ENCODE peak calls at places on chromosomes 2 and 18, in four cellular contexts. One of them, this sample, is unnamed.

GRCh38 chr2:108923019-108923700 is 65.9 kb downstream of the EDAR start:
- DNase-seq in gastrocnemius medialis: no peak
- DNase-seq in upper lobe of right lung: peak; percentile 57
- DNase-seq in hepatocyte: no peak
- DNase-seq in this sample: no peak

GRCh38 chr2:38261569-38262513 is 115.2 kb downstream of the ATL2 start:
- DNase-seq in hepatocyte: no peak
- DNase-seq in upper lobe of right lung: no peak
- DNase-seq in gastrocnemius medialis: no peak
- DNase-seq in this sample: no peak

GRCh38 chr2:85347554-85347953 is 6.8 kb downstream of the RETSAT start:
- DNase-seq in upper lobe of right lung: no peak
- DNase-seq in hepatocyte: no peak
- DNase-seq in gastrocnemius medialis: no peak
- DNase-seq in this sample: no peak

GRCh38 chr2:224569654-224570053 is 15.5 kb downstream of the CUL3 start:
- DNase-seq in gastrocnemius medialis: no peak
- DNase-seq in upper lobe of right lung: no peak
- DNase-seq in hepatocyte: no peak
- DNase-seq in this sample: no peak

GRCh38 chr18:12515550-12515949 is 107.8 kb downstream of the PRELID3A start:
- DNase-seq in gastrocnemius medialis: no peak
- DNase-seq in upper lobe of right lung: no peak
- DNase-seq in hepatocyte: no peak
- DNase-seq in this sample: no peak

GRCh38 chr2:62297642-62298010 is 101.7 kb downstream of the B3GNT2 start:
- DNase-seq in upper lobe of right lung: no peak
- DNase-seq in gastrocnemius medialis: no peak
- DNase-seq in hepatocyte: no peak
- DNase-seq in this sample: no peak

GRCh38 chr2:215461836-215462532 is 26.1 kb upstream of the FN1 start:
- DNase-seq in gastrocnemius medialis: no peak
- DNase-seq in hepatocyte: no peak
- DNase-seq in upper lobe of right lung: no peak
- DNase-seq in this sample: no peak

GRCh38 chr2:216114476-216115223 is 5.5 kb downstream of the XRCC5 start:
- DNase-seq in upper lobe of right lung: peak; percentile 96
- DNase-seq in hepatocyte: peak; percentile 100
- DNase-seq in gastrocnemius medialis: peak; percentile 98
- DNase-seq in this sample: peak; percentile 99

GRCh38 chr2:205704101-205704741 is 21.9 kb downstream of the NRP2 start:
- DNase-seq in upper lobe of right lung: no peak
- DNase-seq in hepatocyte: no peak
- DNase-seq in gastrocnemius medialis: no peak
- DNase-seq in this sample: no peak

GRCh38 chr2:205702576-205702975 is 20.3 kb downstream of the NRP2 start:
- DNase-seq in hepatocyte: no peak
- DNase-seq in upper lobe of right lung: no peak
- DNase-seq in gastrocnemius medialis: no peak
- DNase-seq in this sample: no peak

GRCh38 chr2:205705511-205706397 is 23.5 kb downstream of the NRP2 start:
- DNase-seq in gastrocnemius medialis: no peak
- DNase-seq in upper lobe of right lung: no peak
- DNase-seq in hepatocyte: no peak
- DNase-seq in this sample: no peak

GRCh38 chr2:205701509-205701908 is 19.2 kb downstream of the NRP2 start:
- DNase-seq in upper lobe of right lung: no peak
- DNase-seq in hepatocyte: no peak
- DNase-seq in gastrocnemius medialis: no peak
- DNase-seq in this sample: no peak

DNA sequence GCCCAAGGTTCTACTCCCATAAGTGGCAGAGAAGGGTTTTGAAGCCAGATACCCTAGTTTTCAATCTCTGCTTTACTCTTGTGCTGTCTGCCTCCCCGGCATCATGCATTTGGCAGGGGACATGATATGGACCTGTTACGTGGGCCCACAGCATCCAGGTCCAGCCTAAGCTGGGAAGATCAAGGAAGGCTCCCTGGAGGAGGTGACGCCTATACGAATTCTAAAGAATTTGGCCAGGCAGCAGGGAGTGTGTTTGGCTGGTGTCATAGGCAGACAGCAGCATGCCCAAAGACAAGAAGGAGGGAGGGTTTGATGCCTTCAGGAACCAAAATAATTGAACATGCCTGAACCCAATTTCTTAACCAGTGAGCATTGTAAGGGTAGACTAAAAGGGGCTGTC is 21.2 kb downstream of the NRP2 start:
- DNase-seq in gastrocnemius medialis: no peak
- DNase-seq in hepatocyte: no peak
- DNase-seq in upper lobe of right lung: no peak
- DNase-seq in this sample: no peak
- H3K4me1 ChIP-seq in gastrocnemius medialis: peaks cover 43% of the 10 kb centered on the region
- H3K4me1 ChIP-seq in hepatocyte: peaks cover 13% of the 10 kb centered on the region
- H3K4me1 ChIP-seq in upper lobe of right lung: peaks cover 81% of the 10 kb centered on the region
- H3K4me1 ChIP-seq in this sample: peaks cover 4% of the 10 kb centered on the region

DNA sequence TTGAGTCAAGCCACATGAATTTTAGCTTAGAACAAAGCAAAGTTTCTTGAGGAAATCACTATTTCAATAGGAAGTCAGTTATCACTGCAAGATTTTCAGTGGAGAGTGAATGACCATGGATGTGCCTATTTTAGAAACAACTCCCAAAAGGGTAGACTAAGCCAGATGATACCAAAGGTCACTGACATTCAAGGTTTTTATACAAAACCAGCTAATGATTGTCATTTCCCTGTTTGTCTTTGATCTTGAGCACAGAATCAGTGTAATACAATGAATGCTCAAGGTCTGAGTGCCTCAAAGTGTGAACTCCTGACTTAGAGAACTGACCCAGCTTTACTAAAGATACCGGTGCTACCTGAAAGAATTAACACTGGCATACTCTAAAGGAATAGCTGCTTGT is 60.5 kb downstream of the CDH2 start:
- DNase-seq in hepatocyte: no peak
- DNase-seq in upper lobe of right lung: no peak
- DNase-seq in gastrocnemius medialis: no peak
- DNase-seq in this sample: no peak
- H3K4me1 ChIP-seq in hepatocyte: peaks cover 24% of the 10 kb centered on the region
- H3K4me1 ChIP-seq in upper lobe of right lung: no peaks in the 10 kb centered on the region
- H3K4me1 ChIP-seq in gastrocnemius medialis: no peaks in the 10 kb centered on the region
- H3K4me1 ChIP-seq in this sample: no peaks in the 10 kb centered on the region

GRCh38 chr18:55354795-55355194 is 233.2 kb downstream of the TCF4 start:
- DNase-seq in gastrocnemius medialis: no peak
- DNase-seq in hepatocyte: no peak
- DNase-seq in upper lobe of right lung: no peak
- DNase-seq in this sample: peak; percentile 94

GRCh38 chr18:55351980-55352714 is 235.8 kb downstream of the TCF4 start:
- DNase-seq in hepatocyte: no peak
- DNase-seq in upper lobe of right lung: no peak
- DNase-seq in gastrocnemius medialis: no peak
- DNase-seq in this sample: peak; percentile 87

GRCh38 chr18:55355220-55355619 is 232.8 kb downstream of the TCF4 start:
- DNase-seq in upper lobe of right lung: no peak
- DNase-seq in gastrocnemius medialis: no peak
- DNase-seq in hepatocyte: no peak
- DNase-seq in this sample: no peak

GRCh38 chr18:55353391-55353790 is 234.6 kb downstream of the TCF4 start:
- DNase-seq in hepatocyte: no peak
- DNase-seq in upper lobe of right lung: no peak
- DNase-seq in gastrocnemius medialis: no peak
- DNase-seq in this sample: no peak

DNA sequence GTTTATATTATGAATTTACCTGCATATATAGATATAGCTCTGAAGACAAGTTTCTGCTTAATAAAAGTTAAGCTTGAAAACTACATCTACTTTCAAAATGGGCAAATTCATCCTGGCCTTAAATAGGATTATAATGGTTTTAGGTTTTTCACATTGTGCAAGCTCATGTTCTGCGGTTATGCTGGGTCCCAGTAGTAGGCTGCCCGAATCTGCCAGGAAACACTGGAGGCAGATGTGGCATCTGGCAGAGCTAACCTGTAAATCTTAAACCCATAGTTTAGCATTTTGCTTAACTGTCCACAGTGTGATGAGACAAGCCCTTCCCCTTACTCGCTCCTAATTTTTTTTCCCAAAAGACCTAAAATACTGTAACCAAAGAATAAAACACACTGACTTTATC is 234.2 kb downstream of the TCF4 start:
- DNase-seq in gastrocnemius medialis: no peak
- DNase-seq in hepatocyte: no peak
- DNase-seq in upper lobe of right lung: no peak
- DNase-seq in this sample: peak; percentile 74
- H3K4me1 ChIP-seq in gastrocnemius medialis: peaks cover 35% of the 10 kb centered on the region
- H3K4me1 ChIP-seq in hepatocyte: no peaks in the 10 kb centered on the region
- H3K4me1 ChIP-seq in upper lobe of right lung: peaks cover 5% of the 10 kb centered on the region
- H3K4me1 ChIP-seq in this sample: peaks cover 89% of the 10 kb centered on the region

GRCh38 chr18:7750966-7751365 is 183.8 kb downstream of the PTPRM start:
- DNase-seq in upper lobe of right lung: no peak
- DNase-seq in hepatocyte: no peak
- DNase-seq in gastrocnemius medialis: no peak
- DNase-seq in this sample: no peak

GRCh38 chr18:7748252-7749000 is 181.3 kb downstream of the PTPRM start:
- DNase-seq in gastrocnemius medialis: no peak
- DNase-seq in hepatocyte: no peak
- DNase-seq in upper lobe of right lung: no peak
- DNase-seq in this sample: no peak

GRCh38 chr18:7749510-7749981 is 182.4 kb downstream of the PTPRM start:
- DNase-seq in upper lobe of right lung: no peak
- DNase-seq in hepatocyte: no peak
- DNase-seq in gastrocnemius medialis: no peak
- DNase-seq in this sample: no peak

GRCh38 chr18:7749001-7749391 is 181.9 kb downstream of the PTPRM start:
- DNase-seq in upper lobe of right lung: no peak
- DNase-seq in hepatocyte: no peak
- DNase-seq in gastrocnemius medialis: no peak
- DNase-seq in this sample: no peak

GRCh38 chr18:7750095-7750663 is 183.1 kb downstream of the PTPRM start:
- DNase-seq in gastrocnemius medialis: no peak
- DNase-seq in upper lobe of right lung: no peak
- DNase-seq in hepatocyte: no peak
- DNase-seq in this sample: no peak
- H3K4me1 ChIP-seq in gastrocnemius medialis: peaks cover 51% of the 10 kb centered on the region
- H3K4me1 ChIP-seq in upper lobe of right lung: peaks cover 47% of the 10 kb centered on the region
- H3K4me1 ChIP-seq in hepatocyte: peaks cover 46% of the 10 kb centered on the region
- H3K4me1 ChIP-seq in this sample: no peaks in the 10 kb centered on the region

GRCh38 chr2:197217561-197217960 is 93.0 kb downstream of the ANKRD44 start:
- DNase-seq in gastrocnemius medialis: no peak
- DNase-seq in hepatocyte: no peak
- DNase-seq in upper lobe of right lung: no peak
- DNase-seq in this sample: no peak

GRCh38 chr2:197223455-197223854 is 87.1 kb downstream of the ANKRD44 start:
- DNase-seq in hepatocyte: no peak
- DNase-seq in gastrocnemius medialis: no peak
- DNase-seq in upper lobe of right lung: no peak
- DNase-seq in this sample: no peak

GRCh38 chr2:197215988-197216979 is 94.3 kb downstream of the ANKRD44 start:
- DNase-seq in upper lobe of right lung: no peak
- DNase-seq in hepatocyte: no peak
- DNase-seq in gastrocnemius medialis: no peak
- DNase-seq in this sample: peak; percentile 60

DNA sequence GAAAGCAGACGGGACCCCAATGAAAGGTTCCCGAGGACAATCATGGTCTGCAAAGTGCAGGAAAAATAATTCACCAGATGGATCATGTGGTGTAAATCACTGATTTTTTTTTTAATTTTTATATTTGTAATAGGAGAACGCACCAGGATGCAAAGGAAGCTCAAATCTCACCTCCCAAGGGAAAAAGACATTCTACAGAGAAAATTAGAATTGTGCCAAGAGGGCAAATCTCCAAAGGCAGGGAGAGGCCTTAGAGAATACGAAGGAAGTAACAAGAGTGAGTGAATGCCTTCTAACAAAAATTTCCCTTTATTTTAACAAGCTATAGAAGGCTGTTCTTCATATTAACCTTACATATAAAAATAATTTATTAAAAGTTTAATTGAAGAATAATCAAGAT is 90.9 kb downstream of the ANKRD44 start:
- DNase-seq in gastrocnemius medialis: no peak
- DNase-seq in hepatocyte: no peak
- DNase-seq in upper lobe of right lung: no peak
- DNase-seq in this sample: peak; percentile 68
- H3K4me1 ChIP-seq in gastrocnemius medialis: peaks cover 4% of the 10 kb centered on the region
- H3K4me1 ChIP-seq in hepatocyte: no peaks in the 10 kb centered on the region
- H3K4me1 ChIP-seq in upper lobe of right lung: peaks cover 23% of the 10 kb centered on the region
- H3K4me1 ChIP-seq in this sample: peaks cover 40% of the 10 kb centered on the region

GRCh38 chr2:168561991-168562390 is 105.9 kb downstream of the CERS6 start:
- DNase-seq in upper lobe of right lung: no peak
- DNase-seq in gastrocnemius medialis: no peak
- DNase-seq in hepatocyte: no peak
- DNase-seq in this sample: no peak
- H3K4me1 ChIP-seq in upper lobe of right lung: no peaks in the 10 kb centered on the region
- H3K4me1 ChIP-seq in gastrocnemius medialis: peaks cover 25% of the 10 kb centered on the region
- H3K4me1 ChIP-seq in hepatocyte: no peaks in the 10 kb centered on the region
- H3K4me1 ChIP-seq in this sample: no peaks in the 10 kb centered on the region

GRCh38 chr18:58300867-58301266 is 256.8 kb downstream of the NEDD4L start:
- DNase-seq in upper lobe of right lung: no peak
- DNase-seq in gastrocnemius medialis: no peak
- DNase-seq in hepatocyte: no peak
- DNase-seq in this sample: no peak
- H3K4me1 ChIP-seq in upper lobe of right lung: peaks cover 12% of the 10 kb centered on the region
- H3K4me1 ChIP-seq in gastrocnemius medialis: peaks cover 81% of the 10 kb centered on the region
- H3K4me1 ChIP-seq in hepatocyte: peaks cover 8% of the 10 kb centered on the region
- H3K4me1 ChIP-seq in this sample: no peaks in the 10 kb centered on the region

DNA sequence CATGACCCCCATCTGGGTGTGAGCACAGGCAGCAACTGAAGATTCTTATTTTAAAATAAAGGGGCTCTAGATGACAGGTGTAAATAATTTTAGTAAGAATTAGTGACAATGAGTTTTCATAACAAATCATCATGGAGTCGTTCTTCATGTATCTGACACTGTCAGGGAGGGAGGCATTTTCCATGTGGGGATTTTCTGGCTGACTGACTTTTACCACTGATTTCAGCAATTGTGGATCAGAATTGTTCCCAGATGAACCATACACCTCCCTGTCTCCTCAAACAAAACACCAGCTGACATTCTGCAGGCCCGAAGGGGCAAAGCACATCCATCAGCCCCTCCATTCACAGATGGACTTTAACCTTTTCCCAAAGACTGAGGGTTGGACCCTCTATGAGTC is 43.0 kb upstream of the LOXHD1 start:
- DNase-seq in gastrocnemius medialis: no peak
- DNase-seq in upper lobe of right lung: no peak
- DNase-seq in hepatocyte: no peak
- DNase-seq in this sample: no peak
- H3K4me1 ChIP-seq in gastrocnemius medialis: peaks cover 17% of the 10 kb centered on the region
- H3K4me1 ChIP-seq in upper lobe of right lung: no peaks in the 10 kb centered on the region
- H3K4me1 ChIP-seq in hepatocyte: no peaks in the 10 kb centered on the region
- H3K4me1 ChIP-seq in this sample: peaks cover 3% of the 10 kb centered on the region

GRCh38 chr2:95058989-95059601 is 33.6 kb downstream of the MAL start:
- DNase-seq in upper lobe of right lung: peak; percentile 59
- DNase-seq in hepatocyte: no peak
- DNase-seq in gastrocnemius medialis: no peak
- DNase-seq in this sample: no peak
- H3K4me1 ChIP-seq in upper lobe of right lung: no peaks in the 10 kb centered on the region
- H3K4me1 ChIP-seq in hepatocyte: no peaks in the 10 kb centered on the region
- H3K4me1 ChIP-seq in gastrocnemius medialis: no peaks in the 10 kb centered on the region
- H3K4me1 ChIP-seq in this sample: no peaks in the 10 kb centered on the region

This sample was measured in A673.